ENCODE peak calls at places on chromosomes 2 and 18, in ten cellular contexts. G is adrenal gland, Y is Peyer's patch, A is heart left ventricle, M is sigmoid colon, T is GM12878, W is endothelial cell of umbilical vein, O is tibial nerve, J is HCT116, F is testis. V is an unnamed sample. For H3K4me1, the result is how much of the 10 kb centered on the place peaks cover.

GRCh38 chr18:49098386-49098785 is 147.6 kb upstream of the SMAD7 start:
- DNase-seq in T (no peak), O (no peak), F (no peak), J (no peak), A (no peak), G (no peak), W (no peak), Y (no peak), M (no peak), V (no peak)

GRCh38 chr2:158509928-158510797 is 53.4 kb downstream of the PKP4 start:
- DNase-seq in M (no peak), A (no peak), O (no peak), Y (no peak), J (no peak), W (peak), T (no peak), G (no peak), F (no peak), V (no peak)

GRCh38 chr2:232900811-232901701 is 31.0 kb downstream of the SNORC start:
- DNase-seq in Y (no peak), W (no peak), O (no peak), T (no peak), G (peak), A (no peak), F (peak), M (no peak), J (no peak), V (no peak)

GRCh38 chr2:79855264-79856006 is 342.6 kb downstream of the CTNNA2 start:
- DNase-seq in T (no peak), A (no peak), M (no peak), O (no peak), G (no peak), Y (peak), J (no peak), W (no peak), F (peak), V (no peak)

GRCh38 chr2:38712413-38712812 is 38.7 kb downstream of the SRSF7 start:
- DNase-seq in W (no peak), J (no peak), F (no peak), T (no peak), G (no peak), O (no peak), Y (no peak), A (no peak), M (no peak), V (no peak)

GRCh38 chr18:32010124-32010745 is 8.4 kb upstream of the RNF125 start:
- DNase-seq in O (no peak), W (no peak), G (no peak), A (no peak), T (no peak), M (no peak), Y (no peak), J (peak), F (no peak), V (no peak)

GRCh38 chr2:217060516-217060915 is 200.7 kb upstream of the TNP1 start:
- DNase-seq in A (no peak), M (no peak), W (no peak), T (no peak), J (no peak), Y (no peak), O (no peak), F (no peak), G (no peak), V (no peak)

GRCh38 chr18:44887227-44887631 is 206.5 kb downstream of the SETBP1 start:
- DNase-seq in W (no peak), M (no peak), Y (no peak), T (peak), G (no peak), F (no peak), J (no peak), A (no peak), O (no peak), V (no peak)

GRCh38 chr2:185291035-185291647 is 447.5 kb upstream of the FSIP2 start:
- DNase-seq in A (no peak), Y (no peak), J (peak), W (peak), M (peak), T (no peak), O (no peak), F (peak), G (peak), V (no peak)

GRCh38 chr2:1632006-1632348 is 112.3 kb downstream of the PXDN start:
- DNase-seq in T (no peak), J (no peak), W (no peak), A (no peak), Y (no peak), G (no peak), F (no peak), M (peak), O (no peak), V (no peak)

GRCh38 chr2:42196403-42197267 is 27.5 kb downstream of the EML4 start:
- DNase-seq in F (peak), A (peak), T (peak), W (peak), G (peak), O (no peak), J (peak), M (no peak), Y (no peak), V (no peak)

GRCh38 chr2:34234823-34235222 is 635.7 kb upstream of the FAM98A start:
- DNase-seq in O (no peak), T (no peak), Y (no peak), J (no peak), G (no peak), W (no peak), M (no peak), F (no peak), A (no peak), V (no peak)

GRCh38 chr2:235592430-235592829 is 98.6 kb downstream of the AGAP1 start:
- DNase-seq in O (no peak), G (no peak), M (no peak), Y (no peak), T (no peak), J (no peak), F (no peak), A (no peak), W (no peak), V (no peak)

GRCh38 chr2:189297446-189297845 is 117.9 kb upstream of the COL5A2 start:
- DNase-seq in A (no peak), O (no peak), J (no peak), G (no peak), W (no peak), T (no peak), M (no peak), Y (no peak), F (no peak), V (no peak)

GRCh38 chr2:221097568-221097915 is 474.6 kb downstream of the EPHA4 start:
- DNase-seq in G (no peak), O (no peak), A (no peak), Y (no peak), W (peak), T (no peak), F (no peak), M (no peak), J (no peak), V (no peak)

GRCh38 chr18:37242091-37242490 is 323.5 kb downstream of the CELF4 start:
- DNase-seq in J (no peak), A (no peak), G (no peak), M (no peak), T (no peak), F (no peak), Y (peak), W (no peak), O (no peak), V (no peak)

GRCh38 chr2:168773719-168774521 is 28.5 kb upstream of the NOSTRIN start:
- DNase-seq in Y (no peak), T (no peak), J (peak), O (no peak), G (peak), A (peak), F (peak), W (peak), M (no peak), V (peak)

GRCh38 chr2:204060896-204061640 is 124.5 kb downstream of the ICOS start:
- DNase-seq in F (no peak), Y (no peak), W (no peak), J (no peak), T (no peak), O (no peak), M (no peak), A (no peak), G (no peak), V (no peak)

GRCh38 chr2:176134978-176135575 is 5.6 kb downstream of the HOXD8 start:
- DNase-seq in T (no peak), G (no peak), F (no peak), M (peak), Y (no peak), W (peak), J (no peak), A (no peak), O (no peak), V (peak)

GRCh38 chr2:237657063-237657462 is 29.7 kb downstream of the LRRFIP1 start:
- DNase-seq in A (no peak), W (no peak), Y (no peak), G (no peak), J (no peak), O (no peak), M (no peak), F (no peak), T (no peak), V (no peak)

GRCh38 chr2:86050301-86050700 is 55.4 kb downstream of the POLR1A start:
- DNase-seq in W (no peak), G (peak), Y (no peak), A (no peak), F (peak), J (no peak), T (no peak), M (no peak), O (no peak), V (no peak)

GRCh38 chr2:99679518-99679917 is 189.7 kb upstream of the REV1 start:
- DNase-seq in W (no peak), T (no peak), G (no peak), F (no peak), O (no peak), M (no peak), J (no peak), A (no peak), Y (no peak), V (no peak)

GRCh38 chr2:232628466-232629200 is 4.8 kb upstream of the EFHD1 start:
- DNase-seq in F (no peak), W (no peak), T (no peak), J (no peak), G (no peak), M (peak), Y (no peak), O (peak), A (peak), V (peak)

GRCh38 chr2:20619624-20620024 is 31.3 kb downstream of the HS1BP3 start:
- DNase-seq in W (no peak), M (peak), A (peak), F (no peak), Y (peak), G (peak), O (no peak), T (no peak), J (no peak), V (no peak)

GRCh38 chr18:79952996-79953559 is 1.6 kb upstream of the SLC66A2 start:
- DNase-seq in F (peak), Y (peak), A (no peak), G (peak), O (no peak), M (peak), J (no peak), W (no peak), T (no peak), V (no peak)

GRCh38 chr18:24078391-24078790 is 60.5 kb upstream of the CABYR start:
- DNase-seq in F (no peak), Y (no peak), W (no peak), T (no peak), A (no peak), J (no peak), G (no peak), O (no peak), M (no peak), V (no peak)

GRCh38 chr18:44851806-44852205 is 171.1 kb downstream of the SETBP1 start:
- DNase-seq in A (no peak), F (no peak), M (no peak), Y (no peak), W (no peak), G (no peak), J (no peak), O (no peak), T (no peak), V (no peak)

GRCh38 chr2:127182626-127183458 is 37.3 kb downstream of the CYP27C1 start:
- DNase-seq in W (no peak), Y (no peak), O (no peak), F (no peak), J (no peak), T (no peak), M (peak), G (no peak), A (no peak), V (no peak)

GRCh38 chr18:58858591-58859468 is 5.8 kb upstream of the ZNF532 start:
- DNase-seq in M (peak), G (peak), A (no peak), F (no peak), W (no peak), T (no peak), O (peak), Y (no peak), J (no peak), V (no peak)

GRCh38 chr2:11254100-11254536 is 90.3 kb downstream of the ROCK2 start:
- DNase-seq in A (no peak), W (no peak), M (no peak), O (no peak), T (no peak), Y (no peak), J (no peak), G (no peak), F (no peak), V (no peak)

GRCh38 chr2:167181134-167181533 is 292.9 kb downstream of the XIRP2 start:
- DNase-seq in J (no peak), T (no peak), O (no peak), Y (no peak), A (no peak), W (no peak), G (no peak), M (no peak), F (no peak), V (no peak)

GRCh38 chr18:46915800-46916550 is 1.3 kb downstream of the PIAS2 start:
- DNase-seq in F (no peak), Y (no peak), T (no peak), J (no peak), G (no peak), W (no peak), M (no peak), O (no peak), A (no peak), V (no peak)

GRCh38 chr2:64326578-64327050 is 127.3 kb upstream of the LGALSL start:
- DNase-seq in W (no peak), Y (no peak), A (no peak), J (no peak), T (no peak), F (no peak), O (no peak), M (no peak), G (no peak), V (no peak)

GRCh38 chr2:61253136-61253535 is 91.1 kb downstream of the C2orf74 start:
- DNase-seq in T (no peak), M (no peak), A (no peak), G (no peak), F (no peak), W (no peak), Y (no peak), J (no peak), O (no peak), V (no peak)

GRCh38 chr2:238879621-238880377 is 31.9 kb downstream of the TWIST2 start:
- DNase-seq in O (no peak), Y (no peak), M (no peak), W (no peak), T (no peak), J (no peak), G (no peak), F (no peak), A (no peak), V (no peak)

GRCh38 chr2:44430340-44430739 is 68.6 kb downstream of the CAMKMT start:
- DNase-seq in T (no peak), A (no peak), F (no peak), Y (no peak), O (no peak), M (no peak), J (no peak), W (no peak), G (no peak), V (no peak)

GRCh38 chr2:10561636-10562035 is 113.5 kb upstream of the ODC1 start:
- DNase-seq in W (no peak), G (no peak), J (no peak), Y (no peak), M (no peak), F (no peak), T (no peak), A (no peak), O (no peak), V (no peak)

GRCh38 chr18:49811151-49811938 is 2.0 kb downstream of the ACAA2 start:
- DNase-seq in F (no peak), G (no peak), A (no peak), M (no peak), O (no peak), T (no peak), J (no peak), Y (no peak), W (no peak), V (no peak)

DNA sequence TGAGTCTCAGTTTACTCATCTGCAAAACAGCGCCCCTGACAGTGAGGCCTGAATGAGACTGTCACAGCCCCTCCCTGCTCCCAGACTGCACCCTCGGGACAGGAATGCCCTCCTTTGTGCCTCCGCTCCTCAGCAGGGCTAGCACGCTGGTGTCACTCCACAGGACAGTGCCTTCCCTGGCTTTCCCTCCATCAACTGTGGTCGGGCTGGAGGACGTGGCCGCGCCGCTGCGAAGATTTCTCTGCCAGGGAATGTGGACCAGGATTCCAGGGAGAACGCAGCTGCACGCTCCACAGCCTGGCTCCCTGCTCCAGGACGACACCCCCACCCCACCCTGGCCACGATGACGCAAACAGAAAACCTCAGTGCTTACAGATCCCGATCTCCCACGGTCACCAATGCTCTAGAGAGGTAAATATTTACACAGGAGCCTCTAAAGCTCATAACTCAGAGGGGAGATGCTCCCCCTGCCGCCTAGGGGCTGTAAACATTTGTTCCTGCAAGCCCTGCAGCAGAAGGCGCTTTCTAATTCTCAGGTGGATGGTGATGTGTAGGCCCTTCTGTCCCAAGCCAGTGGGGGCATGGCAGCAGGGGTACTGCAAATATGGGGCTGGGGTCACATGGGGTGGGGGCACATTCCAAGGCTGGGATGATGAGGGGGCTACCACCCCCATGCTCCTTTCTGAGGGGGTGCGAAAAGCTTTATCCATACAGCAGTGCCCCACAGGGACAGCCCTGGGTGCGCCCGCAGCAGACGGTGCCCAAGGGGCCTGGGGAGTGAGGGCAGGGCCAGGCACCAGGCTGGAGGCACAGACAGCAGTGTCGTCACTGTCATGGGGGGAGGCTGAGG is 12.4 kb downstream of the HS6ST1 start:
- DNase-seq in J (no peak), A (no peak), O (peak), G (peak), Y (peak), W (no peak), T (no peak), M (peak), F (no peak), V (peak)
- TF ChIP-seq POLR2A in J (no peak), A (no peak), O (no peak), G (no peak), Y (no peak), W (no peak), T (no peak), M (no peak), F (no peak), V (peak)

GRCh38 chr2:15918761-15919356 is 21.5 kb upstream of the MYCN start:
- DNase-seq in M (no peak), F (no peak), G (no peak), W (no peak), O (no peak), Y (no peak), A (no peak), J (no peak), T (no peak), V (no peak)
- H3K4me1 ChIP-seq in M (under half), F (under half), G (under half), W (under half), O (under half), Y (under half), A (under half), J (under half), T (under half), V (under half)

DNA sequence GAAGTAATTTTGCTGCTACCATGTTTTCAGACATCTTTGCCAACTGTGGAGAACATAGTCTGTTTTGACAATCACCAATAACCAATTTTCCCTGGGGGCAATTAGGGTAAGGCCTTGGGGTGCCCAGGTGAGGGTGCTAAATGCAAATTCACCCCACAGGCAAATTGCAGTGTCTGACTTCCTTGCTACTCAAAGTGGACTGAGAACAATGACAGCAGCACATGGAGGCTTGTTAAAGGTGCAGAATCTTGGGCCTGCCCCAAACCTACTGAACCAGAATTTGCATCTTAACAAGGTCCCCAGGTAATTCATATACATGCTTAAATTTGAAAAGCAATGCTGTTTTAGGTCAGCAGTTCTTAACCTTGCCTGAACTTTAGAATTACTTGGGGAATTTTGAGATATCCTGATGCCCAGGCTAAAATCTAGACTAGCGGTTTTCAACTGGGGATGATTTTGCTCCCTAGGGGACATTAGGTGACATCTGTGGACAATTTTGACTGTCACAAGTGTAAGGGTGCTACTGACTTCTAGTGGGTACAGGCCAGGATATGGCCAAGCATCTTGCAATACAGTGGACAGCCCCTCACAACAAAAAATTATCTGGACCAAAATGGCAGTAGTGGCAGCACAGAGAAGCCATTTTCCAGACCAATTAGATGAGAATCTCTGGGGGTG is 80.2 kb upstream of the GCFC2 start:
- DNase-seq in O (no peak), G (no peak), J (no peak), T (no peak), A (no peak), M (no peak), Y (no peak), W (no peak), F (no peak), V (no peak)
- TF ChIP-seq POLR2A in O (no peak), G (no peak), J (no peak), T (no peak), A (no peak), M (no peak), Y (no peak), W (no peak), F (no peak), V (no peak)

DNA sequence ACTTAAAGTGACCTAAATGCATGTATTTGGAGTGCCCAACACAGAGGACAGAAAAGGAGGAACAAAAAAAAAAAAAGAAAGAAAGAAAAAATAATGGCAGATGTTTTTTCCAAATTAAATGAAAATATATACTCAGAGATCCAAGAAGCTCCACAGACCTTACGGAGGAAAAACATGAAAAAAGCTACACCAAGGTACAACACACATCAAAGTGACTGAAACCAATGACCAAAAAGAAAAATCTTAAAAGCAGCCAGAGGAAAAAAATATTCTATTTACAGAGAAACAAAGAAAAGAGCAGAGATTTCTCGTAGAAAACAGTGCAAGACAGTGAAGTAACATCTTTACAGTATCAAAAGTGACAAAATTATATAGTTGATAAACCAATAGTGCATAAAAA is 5.1 kb downstream of the FANCL start:
- DNase-seq in Y (no peak), T (no peak), A (no peak), G (no peak), W (no peak), J (no peak), M (no peak), O (no peak), F (no peak), V (no peak)
- H3K4me1 ChIP-seq in Y (under half), T (under half), A (under half), G (half or more), W (under half), J (under half), M (under half), O (under half), F (under half), V (under half)

DNA sequence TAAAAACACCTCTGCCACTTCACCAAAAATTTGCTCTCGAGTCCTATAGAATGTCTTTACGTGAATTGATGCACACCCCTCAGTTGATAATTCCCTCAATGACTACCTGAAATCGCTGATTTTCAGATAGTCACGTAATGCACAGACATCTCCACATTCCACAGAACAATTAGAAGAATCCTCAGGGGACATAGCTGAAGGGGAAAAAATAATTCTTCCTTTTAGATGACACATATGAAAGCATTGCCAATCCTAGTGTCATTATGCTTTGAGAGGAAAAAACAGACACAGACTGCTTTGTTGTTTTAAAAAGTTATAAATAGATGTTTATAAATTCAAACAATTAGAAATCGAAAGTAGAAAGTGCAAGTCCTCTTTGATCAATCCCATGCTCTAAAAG is 100.6 kb upstream of the FN1 start:
- DNase-seq in M (no peak), W (no peak), Y (no peak), T (no peak), F (no peak), G (no peak), O (no peak), J (no peak), A (no peak), V (no peak)
- TF ChIP-seq POLR2A in M (no peak), W (no peak), Y (no peak), T (no peak), F (no peak), G (no peak), O (no peak), J (no peak), A (no peak), V (no peak)

V was measured in ovary.